ENCODE peak calls at places on chromosomes 4 and X, in nine cellular contexts. S, R, B, P, Y, V, E, J and D are unnamed samples.

GRCh38 chrX:146907391-146908240 is 93.1 kb upstream of the CXorf51A start:
- DNase-seq in Y (no peak), V (no peak), J (no peak), P (no peak), S (no peak), B (no peak), R (no peak), E (no peak), D (peak; percentile 0)

GRCh38 chrX:103628386-103629290 is at the start of gene TCEAL1:
- DNase-seq in Y (no peak), J (peak; percentile 36), E (peak; percentile 48), V (peak; percentile 36), R (no peak), S (peak; percentile 85), P (peak; percentile 72), B (peak; percentile 77), D (peak; percentile 42)

GRCh38 chrX:154091678-154092077 is 5.8 kb downstream of the MECP2 start:
- DNase-seq in P (no peak), S (no peak), V (no peak), R (no peak), B (no peak), J (no peak), E (peak; percentile 11), Y (no peak), D (no peak)

GRCh38 chr4:56468097-56468422 is 643 bp downstream of the SRP72 start:
- DNase-seq in S (no peak), B (no peak), P (peak; percentile 64), E (no peak), Y (no peak), V (peak; percentile 24), R (peak; percentile 21), J (peak; percentile 52), D (peak; percentile 31)

GRCh38 chr4:154399259-154399974 is 92.2 kb downstream of the DCHS2 start:
- DNase-seq in V (peak; percentile 12), Y (no peak), S (no peak), P (no peak), B (no peak), E (no peak), R (peak; percentile 27), J (peak; percentile 68), D (peak; percentile 67)

GRCh38 chrX:275967-276587 is 5.1 kb upstream of the PLCXD1 start:
- DNase-seq in J (peak; percentile 27), V (peak; percentile 41), B (peak; percentile 88), E (peak; percentile 81), P (no peak), Y (peak; percentile 40), S (peak; percentile 95), R (peak; percentile 93), D (peak; percentile 40)

GRCh38 chrX:147958316-147958715 is 22.8 kb upstream of the FMR1NB start:
- DNase-seq in P (no peak), J (peak; percentile 31), B (no peak), Y (no peak), S (no peak), V (peak; percentile 1), E (no peak), R (no peak), D (peak; percentile 68)

GRCh38 chr4:41385486-41385885 is 128.8 kb downstream of the UCHL1 start:
- DNase-seq in R (no peak), E (no peak), Y (no peak), B (no peak), P (no peak), S (no peak), J (no peak), V (no peak), D (no peak)

GRCh38 chr4:159768011-159768410 is 665.1 kb downstream of the RAPGEF2 start:
- DNase-seq in B (no peak), J (peak; percentile 80), Y (no peak), R (no peak), E (no peak), V (peak; percentile 10), S (no peak), P (no peak), D (no peak)

GRCh38 chr4:38466401-38466800 is 197.6 kb upstream of the KLF3 start:
- DNase-seq in V (no peak), Y (no peak), B (no peak), R (no peak), P (no peak), E (no peak), S (no peak), J (no peak), D (peak; percentile 3)

GRCh38 chr4:122635205-122635604 is 14.3 kb upstream of the IL21 start:
- DNase-seq in P (peak; percentile 69), Y (no peak), J (no peak), V (peak; percentile 1), R (no peak), B (no peak), S (no peak), E (no peak), D (no peak)
- H3K4me3 ChIP-seq in P (no peak overlapping the region), Y (no peak overlapping the region), J (no peak overlapping the region), V (no peak overlapping the region), R (no peak overlapping the region), B (no peak overlapping the region), S (no peak overlapping the region), E (no peak overlapping the region), D (no peak overlapping the region)

GRCh38 chrX:143206961-143207360 is 181.2 kb downstream of the SPANXN4 start:
- DNase-seq in S (no peak), R (no peak), J (no peak), E (no peak), Y (no peak), B (no peak), V (no peak), P (no peak), D (no peak)
- TF ChIP-seq CTCF in S (no peak), R (no peak), J (no peak), E (no peak), Y (no peak), B (no peak), V (no peak), P (no peak), D (no peak)

DNA sequence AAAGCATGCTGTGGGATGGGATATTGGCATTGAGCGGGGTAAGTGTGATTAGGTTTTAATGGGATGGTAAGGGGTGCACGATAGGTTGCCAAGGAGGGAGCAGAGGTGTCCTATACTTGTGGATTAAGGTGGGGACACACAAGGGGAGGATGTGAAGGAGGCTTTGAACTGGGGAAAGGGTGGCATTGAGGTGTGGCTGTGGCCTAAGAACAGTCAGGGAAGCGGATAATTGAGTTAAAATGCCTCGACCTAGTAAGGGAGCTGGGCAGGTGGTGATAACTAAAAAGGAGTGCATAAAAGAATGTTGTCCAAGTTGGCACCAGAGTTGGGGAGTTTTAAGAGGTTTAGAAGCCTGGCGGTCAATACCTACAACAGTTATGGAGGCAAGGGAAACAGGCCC is 17.5 kb downstream of the KLKB1 start:
- DNase-seq in R (no peak), V (no peak), P (no peak), Y (no peak), S (no peak), J (no peak), E (no peak), B (no peak), D (no peak)
- H3K4me3 ChIP-seq in R (no peak overlapping the region), V (no peak overlapping the region), P (no peak overlapping the region), Y (no peak overlapping the region), S (no peak overlapping the region), J (no peak overlapping the region), E (no peak overlapping the region), B (no peak overlapping the region), D (no peak overlapping the region)

GRCh38 chr4:67922697-67923096 is 38.9 kb upstream of the TMPRSS11D start:
- DNase-seq in V (no peak), S (no peak), Y (no peak), E (no peak), J (no peak), B (no peak), R (no peak), P (no peak), D (peak; percentile 76)

GRCh38 chr4:67915400-67915966 is 31.7 kb upstream of the TMPRSS11D start:
- DNase-seq in R (no peak), S (no peak), V (no peak), Y (no peak), J (no peak), P (no peak), E (no peak), B (no peak), D (no peak)

GRCh38 chr4:67918428-67918827 is 34.6 kb upstream of the TMPRSS11D start:
- DNase-seq in P (no peak), Y (no peak), R (no peak), V (no peak), E (no peak), J (no peak), B (no peak), S (no peak), D (no peak)
- TF ChIP-seq CTCF in P (peak; percentile 12), Y (no peak), R (no peak), V (peak; percentile 18), E (no peak), J (peak; percentile 23), B (no peak), S (no peak), D (peak; percentile 32)